ENCODE peak calls at places on chromosomes 16 and 17, in four cellular contexts. Z, S, M and U are unnamed samples.

GRCh38 chr17:82737981-82738877 is 2.8 kb downstream of the FN3K start:
- DNase-seq in Z (no peak), S (no peak), M (peak; percentile 27), U (no peak)

GRCh38 chr16:19323596-19323995 is 38.1 kb downstream of the CLEC19A start:
- DNase-seq in Z (no peak), S (no peak), M (no peak), U (no peak)

GRCh38 chr17:57989011-57989345 is 924 bp upstream of the VEZF1 start:
- DNase-seq in Z (peak; percentile 44), S (peak; percentile 38), M (peak; percentile 50), U (no peak)

GRCh38 chr16:86421995-86422394 is 88.3 kb upstream of the FOXF1 start:
- DNase-seq in Z (no peak), S (no peak), M (no peak), U (no peak)

GRCh38 chr17:67272312-67273050 is 27.5 kb upstream of the HELZ start:
- DNase-seq in Z (no peak), S (peak; percentile 17), M (no peak), U (no peak)

GRCh38 chr16:19765860-19766553 is 47.9 kb downstream of the IQCK start:
- DNase-seq in Z (peak; percentile 38), S (no peak), M (no peak), U (no peak)

GRCh38 chr17:3965123-3965800 is 1.0 kb upstream of the ATP2A3 start:
- DNase-seq in Z (peak; percentile 94), S (peak; percentile 72), M (no peak), U (peak; percentile 52)

GRCh38 chr16:49564577-49565224 is 191.1 kb downstream of the C16orf78 start:
- DNase-seq in Z (no peak), S (no peak), M (no peak), U (no peak)

GRCh38 chr17:49969134-49969759 is at the start of gene DLX4:
- DNase-seq in Z (no peak), S (no peak), M (no peak), U (no peak)

GRCh38 chr17:70137451-70138230 is 31.7 kb upstream of the KCNJ2 start:
- DNase-seq in Z (peak; percentile 73), S (peak; percentile 11), M (peak; percentile 95), U (no peak)

GRCh38 chr16:16062023-16062932 is 112.9 kb downstream of the ABCC1 start:
- DNase-seq in Z (no peak), S (no peak), M (no peak), U (no peak)

GRCh38 chr17:71237903-71238538 is 882.8 kb upstream of the SOX9 start:
- DNase-seq in Z (no peak), S (no peak), M (peak; percentile 53), U (no peak)

GRCh38 chr16:71547168-71547567 is 20.9 kb downstream of the CHST4 start:
- DNase-seq in Z (no peak), S (no peak), M (no peak), U (no peak)

GRCh38 chr17:50176559-50177471 is 11.0 kb downstream of the SGCA start:
- DNase-seq in Z (no peak), S (no peak), M (no peak), U (no peak)

GRCh38 chr16:55462241-55462640 is 16.8 kb upstream of the MMP2 start:
- DNase-seq in Z (no peak), S (no peak), M (no peak), U (no peak)

GRCh38 chr17:74809031-74809430 is 32.9 kb upstream of the NAT9 start:
- DNase-seq in Z (no peak), S (no peak), M (no peak), U (no peak)

GRCh38 chr17:61399131-61400057 is at the start of gene TBX2:
- DNase-seq in Z (peak; percentile 50), S (peak; percentile 94), M (peak; percentile 96), U (no peak)

GRCh38 chr17:68849673-68850260 is 105.4 kb downstream of the ABCA8 start:
- DNase-seq in Z (no peak), S (no peak), M (no peak), U (no peak)

GRCh38 chr17:77371888-77372443 is 231.2 kb downstream of the SEC14L1 start:
- DNase-seq in Z (no peak), S (no peak), M (no peak), U (no peak)

GRCh38 chr17:48611681-48612455 is 1.1 kb upstream of the HOXB7 start:
- DNase-seq in Z (no peak), S (no peak), M (no peak), U (no peak)

GRCh38 chr16:17213025-17213424 is 257.7 kb downstream of the XYLT1 start:
- DNase-seq in Z (no peak), S (no peak), M (no peak), U (no peak)
- TF ChIP-seq CTCF in Z (no peak), S (no peak), M (no peak), U (no peak)

DNA sequence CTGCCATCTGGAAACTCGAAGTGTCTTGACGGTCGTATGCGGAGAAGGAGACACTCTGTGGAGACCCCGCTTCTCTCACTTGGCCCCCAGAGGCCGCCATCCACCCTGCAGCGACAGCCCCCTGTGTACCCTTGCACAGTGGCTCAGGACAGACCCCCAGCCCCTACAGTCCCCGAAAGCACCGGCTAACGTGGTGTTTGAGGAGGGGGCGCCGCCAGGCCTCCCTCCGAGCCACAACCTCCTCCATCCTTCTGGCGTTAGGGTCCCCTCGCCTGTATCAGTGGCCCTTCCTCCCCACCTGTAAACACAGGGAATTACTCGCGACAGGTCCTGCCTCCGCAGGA is 73.6 kb downstream of the LMF1 start:
- DNase-seq in Z (no peak), S (no peak), M (no peak), U (no peak)
- TF ChIP-seq CTCF in Z (no peak), S (no peak), M (no peak), U (no peak)

GRCh38 chr17:6145946-6146345 is 75.8 kb downstream of the WSCD1 start:
- DNase-seq in Z (no peak), S (no peak), M (no peak), U (no peak)
- TF ChIP-seq CTCF in Z (no peak), S (no peak), M (no peak), U (no peak)

GRCh38 chr17:55295411-55296170 is 30.8 kb downstream of the HLF start:
- DNase-seq in Z (peak; percentile 57), S (peak; percentile 51), M (peak; percentile 43), U (peak; percentile 33)
- TF ChIP-seq CTCF in Z (peak; percentile 83), S (peak; percentile 92), M (peak; percentile 83), U (peak; percentile 87)

GRCh38 chr17:35540589-35541404 is 3.3 kb upstream of the SLFN12L start:
- DNase-seq in Z (peak; percentile 43), S (no peak), M (peak; percentile 51), U (no peak)

GRCh38 chr17:35537569-35538209 is at the start of gene SLFN12L:
- DNase-seq in Z (no peak), S (no peak), M (no peak), U (no peak)

GRCh38 chr17:35541434-35541833 is 4.0 kb upstream of the SLFN12L start:
- DNase-seq in Z (no peak), S (no peak), M (no peak), U (no peak)

GRCh38 chr17:35536664-35537160 is 766 bp downstream of the SLFN12L start:
- DNase-seq in Z (no peak), S (no peak), M (no peak), U (no peak)

GRCh38 chr17:35539659-35540026 is 2.2 kb upstream of the SLFN12L start:
- DNase-seq in Z (no peak), S (no peak), M (no peak), U (no peak)
- TF ChIP-seq CTCF in Z (peak; percentile 7), S (no peak), M (no peak), U (no peak)